ENCODE peak calls at places on chromosomes 13 and 19, in five cellular contexts. O is bronchial epithelial cell, Z is astrocyte of the cerebellum, A is BJ, J is left ventricle myocardium inferior. L is an unnamed sample.

GRCh38 chr19:55080121-55080914 is 4.6 kb downstream of the EPS8L1 start:
- DNase-seq in A (no peak), J (peak), O (peak), Z (no peak), L (no peak)

GRCh38 chr19:33514885-33515485 is 6.6 kb downstream of the PEPD start:
- DNase-seq in A (no peak), Z (no peak), O (no peak), J (peak), L (no peak)

GRCh38 chr19:58474997-58475713 is 997 bp upstream of the ZNF446 start:
- DNase-seq in O (no peak), Z (no peak), J (no peak), A (no peak), L (no peak)

GRCh38 chr13:99352351-99353271 is 45.4 kb upstream of the GPR183 start:
- DNase-seq in Z (no peak), J (no peak), O (no peak), A (no peak), L (no peak)

GRCh38 chr13:29785978-29786377 is 64.4 kb downstream of the UBL3 start:
- DNase-seq in O (no peak), J (no peak), Z (no peak), A (no peak), L (no peak)

GRCh38 chr13:51451467-51452390 is 1.1 kb downstream of the INTS6 start:
- DNase-seq in Z (no peak), J (peak), O (peak), A (no peak), L (no peak)

GRCh38 chr19:1351324-1351947 is 32.3 kb upstream of the NDUFS7 start:
- DNase-seq in J (no peak), A (no peak), O (no peak), Z (no peak), L (no peak)

GRCh38 chr13:32736648-32737047 is 150.4 kb downstream of the PDS5B start:
- DNase-seq in O (no peak), Z (no peak), A (no peak), J (no peak), L (no peak)

GRCh38 chr19:35130761-35131720 is 3.8 kb downstream of the LGI4 start:
- DNase-seq in O (no peak), A (no peak), J (no peak), Z (no peak), L (no peak)

GRCh38 chr13:30567072-30567471 is 50.6 kb upstream of the USPL1 start:
- DNase-seq in Z (no peak), J (no peak), A (no peak), O (no peak), L (no peak)

GRCh38 chr19:32870154-32870573 is 597 bp upstream of the SLC7A9 start:
- DNase-seq in J (no peak), Z (no peak), O (no peak), A (no peak), L (no peak)

GRCh38 chr13:75050419-75051066 is 431.4 kb downstream of the TBC1D4 start:
- DNase-seq in J (no peak), A (peak), Z (no peak), O (peak), L (no peak)

GRCh38 chr13:97600438-97601080 is 166.6 kb downstream of the RAP2A start:
- DNase-seq in J (no peak), A (peak), Z (peak), O (peak), L (peak)

GRCh38 chr13:76556632-76557031 is 329.6 kb downstream of the KCTD12 start:
- DNase-seq in Z (no peak), J (no peak), O (no peak), A (no peak), L (no peak)

GRCh38 chr19:1000095-1000494 is at the start of gene GRIN3B:
- DNase-seq in J (no peak), A (no peak), O (peak), Z (no peak), L (no peak)

GRCh38 chr19:925912-926594 is at the start of gene ARID3A:
- DNase-seq in O (no peak), A (no peak), J (peak), Z (no peak), L (no peak)

GRCh38 chr19:1874554-1875185 is 10.6 kb downstream of the ABHD17A start:
- DNase-seq in A (no peak), J (no peak), Z (no peak), O (no peak), L (no peak)

GRCh38 chr19:3656747-3657394 is 30.3 kb upstream of the CACTIN start:
- DNase-seq in A (no peak), Z (no peak), O (peak), J (no peak), L (no peak)

GRCh38 chr19:483332-484072 is 12.8 kb upstream of the MADCAM1 start:
- DNase-seq in A (no peak), Z (no peak), J (no peak), O (no peak), L (no peak)

GRCh38 chr13:95987841-95988240 is 65.4 kb downstream of the UGGT2 start:
- DNase-seq in O (no peak), J (no peak), Z (no peak), A (no peak), L (no peak)

GRCh38 chr19:43662487-43662886 is 7.5 kb downstream of the PLAUR start:
- DNase-seq in J (no peak), A (no peak), O (no peak), Z (no peak), L (no peak)

GRCh38 chr13:21670006-21670882 is 629 bp upstream of the FGF9 start:
- DNase-seq in J (peak), A (no peak), Z (no peak), O (no peak), L (no peak)

GRCh38 chr13:39224841-39225240 is 186.6 kb downstream of the NHLRC3 start:
- DNase-seq in O (peak), A (no peak), J (no peak), Z (no peak), L (no peak)

GRCh38 chr13:44826586-44827350 is 162.5 kb downstream of the NUFIP1 start:
- DNase-seq in A (no peak), O (no peak), Z (no peak), J (no peak), L (no peak)

GRCh38 chr13:90872491-90873025 is 474.9 kb upstream of the MIR17HG start:
- DNase-seq in J (no peak), A (no peak), O (no peak), Z (no peak), L (no peak)

GRCh38 chr13:97109841-97110492 is 112.2 kb upstream of the MBNL2 start:
- DNase-seq in J (peak), A (peak), O (peak), Z (peak), L (peak)

GRCh38 chr13:25292301-25292700 is 5.0 kb upstream of the MTMR6 start:
- DNase-seq in O (peak), A (no peak), Z (no peak), J (no peak), L (no peak)

GRCh38 chr13:97328222-97328790 is 105.7 kb upstream of the RAP2A start:
- DNase-seq in J (no peak), A (peak), O (peak), Z (peak), L (peak)

GRCh38 chr19:17429661-17430101 is 9.8 kb downstream of the MVB12A start:
- DNase-seq in O (no peak), A (no peak), J (no peak), Z (no peak), L (no peak)

GRCh38 chr19:5805465-5806132 is 732 bp downstream of the NRTN start:
- DNase-seq in O (no peak), Z (no peak), A (no peak), J (peak), L (no peak)

GRCh38 chr13:112748947-112749346 is 59.1 kb downstream of the ATP11A start:
- DNase-seq in A (no peak), O (no peak), J (peak), Z (no peak), L (no peak)

GRCh38 chr13:19153782-19154450 is 27.7 kb downstream of the TUBA3C start:
- DNase-seq in O (no peak), Z (no peak), J (no peak), A (no peak), L (no peak)

GRCh38 chr13:28510066-28510465 is 15.1 kb upstream of the FLT1 start:
- DNase-seq in Z (no peak), O (no peak), J (no peak), A (no peak), L (no peak)

GRCh38 chr13:108086678-108087077 is 128.7 kb downstream of the LIG4 start:
- DNase-seq in A (no peak), O (no peak), J (no peak), Z (no peak), L (no peak)

GRCh38 chr13:89382986-89383385 is 1711.8 kb downstream of the SLITRK5 start:
- DNase-seq in A (no peak), J (no peak), O (no peak), Z (no peak), L (no peak)

GRCh38 chr13:96214804-96215445 is 125.0 kb downstream of the HS6ST3 start:
- DNase-seq in A (no peak), J (no peak), O (no peak), Z (no peak), L (no peak)

GRCh38 chr13:106555631-106556328 is 12.2 kb downstream of the ARGLU1 start:
- DNase-seq in O (no peak), A (no peak), J (no peak), Z (no peak), L (no peak)
- TF ChIP-seq CTCF in O (no peak), A (no peak), J (no peak), Z (no peak), L (no peak)

DNA sequence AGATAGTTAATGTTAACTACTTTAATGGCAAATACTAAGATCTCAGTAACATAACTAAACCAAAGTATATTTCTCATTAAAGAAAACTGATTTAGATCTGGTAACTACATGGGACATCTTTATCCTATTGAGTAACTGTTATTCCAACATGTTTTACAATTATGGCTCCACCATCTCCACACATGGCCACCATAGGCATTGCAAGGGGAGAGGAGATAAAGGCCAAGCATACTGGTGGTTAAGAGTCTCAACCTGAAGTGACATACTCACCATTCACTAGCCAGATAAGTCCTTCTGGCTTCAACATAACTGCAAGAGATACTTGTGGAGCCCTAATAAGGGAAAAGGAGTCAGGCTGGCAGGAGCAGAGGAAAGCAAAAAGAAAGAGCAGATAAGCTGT is 1586.4 kb upstream of the SPRY2 start:
- DNase-seq in J (no peak), Z (no peak), A (no peak), O (peak), L (no peak)
- TF ChIP-seq CTCF in J (no peak), Z (peak), A (no peak), O (no peak), L (peak)

GRCh38 chr19:46017874-46018675 is 4.8 kb downstream of the PGLYRP1 start:
- DNase-seq in J (no peak), A (no peak), O (no peak), Z (no peak), L (no peak)
- TF ChIP-seq CTCF in J (no peak), A (no peak), O (no peak), Z (no peak), L (no peak)

DNA sequence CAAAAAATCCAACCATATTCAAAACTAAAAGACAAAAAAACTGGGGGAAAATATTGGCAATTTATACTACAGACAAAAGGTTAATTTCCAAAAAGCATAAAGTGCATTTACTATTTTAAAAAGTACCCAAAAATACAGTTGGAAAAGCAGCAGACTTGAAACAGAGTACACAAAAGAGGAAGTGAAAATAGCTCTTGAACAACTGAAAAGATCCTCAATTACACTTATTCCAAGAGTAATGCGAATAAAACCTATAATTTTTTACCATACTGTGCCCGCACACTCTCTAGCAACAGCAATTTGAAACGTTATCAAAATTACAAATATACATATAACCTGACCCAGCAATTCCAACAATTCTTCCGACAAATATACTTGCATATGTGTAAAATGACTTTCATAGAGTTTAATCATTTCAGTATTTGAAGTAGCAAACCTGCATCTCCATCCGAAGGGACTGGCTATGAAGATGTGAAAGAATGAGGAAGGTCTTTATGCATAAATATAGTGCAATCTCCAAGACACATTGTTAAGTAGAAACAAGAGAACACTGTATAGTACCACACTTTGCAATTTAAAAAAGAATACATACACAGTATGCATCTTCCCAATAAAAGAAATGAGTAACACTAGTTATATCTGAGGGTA is 25.4 kb downstream of the ALG5 start:
- DNase-seq in J (no peak), O (no peak), Z (no peak), A (no peak), L (no peak)
- TF ChIP-seq CTCF in J (no peak), O (no peak), Z (no peak), A (no peak), L (no peak)

GRCh38 chr19:21463449-21464105 is 41.8 kb upstream of the ZNF429 start:
- DNase-seq in O (no peak), A (no peak), Z (no peak), J (peak), L (peak)

GRCh38 chr19:21474671-21475181 is 30.7 kb upstream of the ZNF429 start:
- DNase-seq in A (no peak), Z (peak), O (no peak), J (peak), L (peak)

GRCh38 chr19:21466627-21467026 is 38.8 kb upstream of the ZNF429 start:
- DNase-seq in Z (no peak), A (no peak), O (no peak), J (no peak), L (no peak)

GRCh38 chr19:21472507-21472906 is 32.9 kb upstream of the ZNF429 start:
- DNase-seq in A (no peak), O (no peak), J (no peak), Z (no peak), L (no peak)

GRCh38 chr19:21468791-21469190 is 36.6 kb upstream of the ZNF429 start:
- DNase-seq in Z (no peak), O (no peak), J (no peak), A (no peak), L (no peak)
- TF ChIP-seq CTCF in Z (no peak), O (no peak), J (no peak), A (no peak), L (no peak)

GRCh38 chr19:51901860-51902259 is 3.0 kb downstream of the ZNF649 start:
- DNase-seq in O (no peak), A (no peak), Z (no peak), J (no peak), L (no peak)
- TF ChIP-seq CTCF in O (no peak), A (no peak), Z (no peak), J (no peak), L (peak)

DNA sequence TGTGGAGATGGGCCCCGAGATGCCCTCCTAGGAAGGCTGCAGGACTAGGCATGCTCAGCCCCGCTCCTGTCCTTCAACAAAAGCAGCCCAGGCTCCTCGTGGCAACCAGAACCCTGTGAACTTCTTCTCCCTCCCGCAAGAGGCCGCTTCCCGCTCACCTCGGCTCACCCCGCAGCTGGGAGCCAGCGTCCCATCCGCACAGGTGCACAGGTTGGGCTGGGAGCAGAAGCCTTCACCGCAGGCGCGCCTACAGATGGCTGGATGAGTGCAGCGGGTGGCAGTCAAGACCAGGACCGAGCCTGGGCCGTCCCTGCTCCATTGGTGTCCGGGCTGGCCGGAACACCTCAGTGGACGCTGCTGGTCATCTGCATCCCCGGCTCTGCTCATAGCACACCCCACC is 3.4 kb downstream of the FBN3 start:
- DNase-seq in O (no peak), Z (no peak), J (no peak), A (no peak), L (no peak)
- TF ChIP-seq CTCF in O (no peak), Z (no peak), J (no peak), A (no peak), L (no peak)

GRCh38 chr13:92175330-92175729 is 776.9 kb downstream of the GPC5 start:
- DNase-seq in Z (peak), A (no peak), O (no peak), J (no peak), L (no peak)
- TF ChIP-seq CTCF in Z (peak), A (peak), O (no peak), J (peak), L (peak)

L was measured in retinal pigment epithelial cell.